ENCODE peak calls at places on chromosome 9, in four cellular contexts. D, U, V and N are unnamed samples.

GRCh38 chr9:121947683-121948300 is 145.3 kb downstream of the TTLL11 start:
- ATAC-seq in U (no peak), D (no peak), V (no peak), N (no peak)

GRCh38 chr9:135083831-135084230 is 3.6 kb upstream of the OLFM1 start:
- ATAC-seq in D (no peak), U (no peak), V (no peak), N (no peak)

GRCh38 chr9:20319641-20320337 is 302.5 kb downstream of the MLLT3 start:
- ATAC-seq in U (peak; percentile 87), D (peak; percentile 53), V (no peak), N (no peak)

GRCh38 chr9:35689351-35689600 is 449 bp downstream of the TPM2 start:
- ATAC-seq in U (no peak), D (no peak), V (no peak), N (no peak)

GRCh38 chr9:108162664-108163063 is 673.1 kb upstream of the KLF4 start:
- ATAC-seq in V (no peak), D (no peak), U (no peak), N (no peak)

GRCh38 chr9:110276827-110277226 is 20.5 kb upstream of the TXN start:
- ATAC-seq in U (no peak), D (no peak), V (no peak), N (no peak)

GRCh38 chr9:20997503-20998076 is 33.9 kb downstream of the HACD4 start:
- ATAC-seq in V (no peak), D (no peak), U (no peak), N (no peak)

GRCh38 chr9:121598167-121599000 is 53.0 kb upstream of the DAB2IP start:
- ATAC-seq in D (peak; percentile 84), V (peak; percentile 60), U (peak; percentile 59), N (peak; percentile 80)

GRCh38 chr9:8019636-8020035 is 220.1 kb upstream of the DMAC1 start:
- ATAC-seq in D (no peak), U (no peak), V (no peak), N (no peak)

GRCh38 chr9:115157245-115157674 is 39.3 kb upstream of the TNC start:
- ATAC-seq in U (peak; percentile 66), D (no peak), V (peak; percentile 64), N (peak; percentile 83)

GRCh38 chr9:112831281-112831851 is 59.3 kb downstream of the SLC46A2 start:
- ATAC-seq in U (peak; percentile 82), D (peak; percentile 97), V (peak; percentile 84), N (peak; percentile 53)

GRCh38 chr9:14057347-14058077 is 256.4 kb downstream of the NFIB start:
- ATAC-seq in U (no peak), D (no peak), V (no peak), N (no peak)

GRCh38 chr9:5470122-5470521 is 19.8 kb downstream of the CD274 start:
- ATAC-seq in U (no peak), D (no peak), V (no peak), N (no peak)

GRCh38 chr9:130128782-130129424 is 43.3 kb upstream of the NCS1 start:
- ATAC-seq in D (peak; percentile 84), V (peak; percentile 35), U (peak; percentile 77), N (peak; percentile 58)

GRCh38 chr9:99472240-99472915 is 250.3 kb downstream of the SEC61B start:
- ATAC-seq in U (no peak), V (no peak), D (no peak), N (no peak)

GRCh38 chr9:35774907-35775635 is 16.3 kb upstream of the NPR2 start:
- ATAC-seq in U (no peak), D (peak; percentile 67), V (peak; percentile 44), N (peak; percentile 42)

GRCh38 chr9:93587651-93588347 is 11.4 kb downstream of the PHF2 start:
- ATAC-seq in D (peak; percentile 27), V (peak; percentile 24), U (no peak), N (peak; percentile 17)

GRCh38 chr9:110155744-110156143 is 52.2 kb downstream of the C9orf152 start:
- ATAC-seq in U (no peak), V (no peak), D (no peak), N (no peak)

GRCh38 chr9:128011071-128011817 is 30.5 kb upstream of the EEIG1 start:
- ATAC-seq in U (peak; percentile 29), D (peak; percentile 58), V (peak; percentile 36), N (peak; percentile 18)

GRCh38 chr9:117411547-117411946 is 3.3 kb downstream of the ASTN2 start:
- ATAC-seq in V (no peak), U (peak; percentile 85), D (peak; percentile 49), N (no peak)

GRCh38 chr9:16672501-16672900 is 198.0 kb downstream of the BNC2 start:
- ATAC-seq in U (no peak), D (no peak), V (no peak), N (no peak)

GRCh38 chr9:101299901-101300300 is 84.9 kb downstream of the BAAT start:
- ATAC-seq in V (no peak), D (no peak), U (no peak), N (no peak)

GRCh38 chr9:98809311-98810105 is 2.0 kb downstream of the GALNT12 start:
- ATAC-seq in D (no peak), V (no peak), U (peak; percentile 44), N (no peak)

GRCh38 chr9:117535439-117535838 is 120.6 kb upstream of the ASTN2 start:
- ATAC-seq in D (no peak), V (no peak), U (no peak), N (no peak)

GRCh38 chr9:27359763-27360162 is 62.8 kb upstream of the EQTN start:
- ATAC-seq in V (no peak), D (no peak), U (no peak), N (no peak)

GRCh38 chr9:135216666-135217431 is 129.4 kb downstream of the OLFM1 start:
- ATAC-seq in D (peak; percentile 67), U (peak; percentile 57), V (no peak), N (no peak)

GRCh38 chr9:127245637-127246164 is 18.9 kb upstream of the GARNL3 start:
- ATAC-seq in V (no peak), U (peak; percentile 17), D (no peak), N (no peak)

GRCh38 chr9:108816037-108816436 is 39.7 kb downstream of the ACTL7B start:
- ATAC-seq in D (peak; percentile 43), V (no peak), U (no peak), N (no peak)

GRCh38 chr9:87521834-87522233 is 24.2 kb downstream of the DAPK1 start:
- ATAC-seq in U (no peak), D (no peak), V (no peak), N (no peak)

DNA sequence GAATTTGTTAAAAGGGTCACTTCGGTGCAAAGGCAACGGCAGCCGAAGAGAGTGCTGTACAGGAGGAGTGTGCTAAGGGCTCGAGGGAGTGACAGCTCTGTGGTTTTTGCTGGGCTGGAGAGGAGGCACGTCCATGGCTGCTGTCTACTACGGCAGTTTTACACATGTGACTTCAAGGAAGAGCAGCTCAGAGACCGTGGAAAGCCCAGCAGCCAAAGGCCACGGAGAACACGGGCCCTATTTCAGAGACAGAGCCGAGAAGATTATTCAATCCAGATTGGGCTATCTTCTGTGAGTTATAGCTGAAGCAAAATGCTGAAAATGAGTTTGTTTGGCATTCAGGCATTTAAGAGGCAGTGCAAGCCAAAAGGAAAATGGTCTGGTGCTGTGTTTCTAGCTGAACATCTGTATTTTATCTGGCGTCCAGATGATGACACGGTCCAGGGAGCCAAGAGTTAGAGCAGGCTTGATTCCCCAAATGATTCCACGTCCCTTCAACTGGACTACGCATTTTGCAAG is 96.4 kb downstream of the RFK start:
- ATAC-seq in D (peak; percentile 81), V (peak; percentile 77), U (peak; percentile 73), N (peak; percentile 80)
- H3K27ac ChIP-seq in D (peak overlapping the region; percentile 26), V (no peak overlapping the region), U (no peak overlapping the region), N (peak overlapping the region; percentile 57)

GRCh38 chr9:124001445-124001799 is 10.1 kb upstream of the LHX2 start:
- ATAC-seq in U (no peak), D (no peak), V (no peak), N (no peak)
- H3K4me1 ChIP-seq in U (no peaks in the 10 kb centered on the region), D (no peaks in the 10 kb centered on the region), V (no peaks in the 10 kb centered on the region), N (peaks cover 45% of the 10 kb centered on the region)

DNA sequence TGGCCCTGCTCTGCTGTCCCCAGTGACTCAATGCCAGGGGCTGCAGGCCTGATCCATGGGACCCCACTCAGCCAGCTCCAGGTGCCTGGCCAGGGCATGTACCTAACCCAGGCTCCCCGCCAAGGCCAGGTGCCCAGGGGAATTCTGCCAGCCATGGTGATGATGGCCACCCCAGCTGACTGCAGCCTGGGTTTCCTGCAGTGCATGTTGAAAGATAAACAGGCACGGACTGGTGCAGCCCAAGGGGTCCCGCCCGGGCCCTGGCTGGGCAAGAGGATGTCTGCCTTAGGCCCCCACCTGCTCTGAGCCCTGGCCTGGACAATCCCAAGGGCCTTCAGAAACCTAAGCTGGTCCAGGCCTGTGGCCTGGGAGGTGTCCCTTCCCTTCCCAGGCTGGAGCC is 1.2 kb downstream of the ABCA2 start:
- ATAC-seq in V (no peak), U (peak; percentile 27), D (no peak), N (no peak)
- H3K4me3 ChIP-seq in V (no peak overlapping the region), U (peak overlapping the region; percentile 64), D (no peak overlapping the region), N (peak overlapping the region; percentile 67)

GRCh38 chr9:136900556-136900955 is 14.2 kb downstream of the TRAF2 start:
- ATAC-seq in D (no peak), V (no peak), U (no peak), N (no peak)
- H3K27ac ChIP-seq in D (no peak overlapping the region), V (no peak overlapping the region), U (peak overlapping the region; percentile 72), N (peak overlapping the region; percentile 76)

GRCh38 chr9:38022995-38023394 is 46.0 kb downstream of the SHB start:
- ATAC-seq in U (peak; percentile 79), D (no peak), V (no peak), N (no peak)

GRCh38 chr9:38020251-38021076 is 48.6 kb downstream of the SHB start:
- ATAC-seq in D (no peak), U (no peak), V (no peak), N (no peak)

GRCh38 chr9:38023661-38024035 is 45.4 kb downstream of the SHB start:
- ATAC-seq in D (no peak), U (no peak), V (no peak), N (no peak)

GRCh38 chr9:38024036-38024681 is 44.9 kb downstream of the SHB start:
- ATAC-seq in V (no peak), U (peak; percentile 17), D (peak; percentile 32), N (peak; percentile 68)

DNA sequence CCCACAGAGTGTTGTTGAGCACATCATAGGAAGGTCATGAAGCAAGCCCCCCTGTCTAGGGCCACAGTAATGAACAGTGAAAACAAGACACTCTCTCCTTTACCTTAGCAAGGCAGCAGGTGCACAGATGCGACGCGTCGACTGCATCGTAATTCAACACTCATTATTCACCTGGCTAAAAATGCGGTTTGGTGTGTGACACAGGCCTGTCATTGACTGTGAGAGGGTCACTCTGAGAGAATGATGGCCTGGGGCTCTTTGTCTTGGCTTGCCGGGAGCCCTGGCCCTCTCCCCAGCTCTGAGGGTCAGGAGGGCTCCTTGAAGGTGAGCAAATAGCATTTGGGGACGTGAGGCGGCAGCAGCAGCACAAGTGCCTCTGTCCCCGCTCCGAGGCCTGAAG is 46.8 kb downstream of the SHB start:
- ATAC-seq in U (no peak), V (no peak), D (no peak), N (no peak)
- H3K4me1 ChIP-seq in U (peaks cover 55% of the 10 kb centered on the region), V (peaks cover 15% of the 10 kb centered on the region), D (peaks cover 41% of the 10 kb centered on the region), N (peaks cover 7% of the 10 kb centered on the region)